ENCODE peak calls at places on chromosomes 4 and X, in four cellular contexts. I is SK-N-SH, J is K562, P is WTC11. H is an unnamed sample.

GRCh38 chr4:173379929-173380328 is 9.2 kb downstream of the SAP30 start:
- DNase-seq in I (no peak), J (no peak), P (no peak), H (no peak)

GRCh38 chr4:31125496-31125895 is 405.3 kb downstream of the PCDH7 start:
- DNase-seq in I (no peak), J (no peak), P (no peak), H (no peak)

GRCh38 chr4:109296545-109296944 is 5.9 kb downstream of the COL25A1 start:
- DNase-seq in I (no peak), J (no peak), P (no peak), H (no peak)

GRCh38 chr4:104615496-104615895 is 120.8 kb upstream of the CXXC4 start:
- DNase-seq in I (no peak), J (no peak), P (no peak), H (no peak)

GRCh38 chr4:83757121-83757621 is 221.3 kb downstream of the GPAT3 start:
- DNase-seq in I (no peak), J (peak; percentile 80), P (no peak), H (no peak)

GRCh38 chrX:129600981-129601424 is 53.8 kb downstream of the APLN start:
- DNase-seq in I (peak; percentile 51), J (peak; percentile 29), P (no peak), H (peak; percentile 4)

GRCh38 chrX:68808686-68809357 is 20.0 kb upstream of the EFNB1 start:
- DNase-seq in I (peak; percentile 17), J (peak; percentile 28), P (peak; percentile 21), H (no peak)

GRCh38 chr4:125140966-125141495 is 173.7 kb upstream of the FAT4 start:
- DNase-seq in I (peak; percentile 17), J (no peak), P (no peak), H (no peak)

GRCh38 chr4:158125325-158125724 is 47.5 kb downstream of the GASK1B start:
- DNase-seq in I (no peak), J (no peak), P (no peak), H (no peak)

GRCh38 chrX:107716045-107716684 is 59.4 kb downstream of the TSC22D3 start:
- DNase-seq in I (peak; percentile 89), J (no peak), P (peak; percentile 56), H (no peak)

GRCh38 chr4:139042981-139043460 is 27.4 kb downstream of the NOCT start:
- DNase-seq in I (no peak), J (no peak), P (no peak), H (no peak)

GRCh38 chr4:157992038-157992706 is 180.7 kb downstream of the GASK1B start:
- DNase-seq in I (peak; percentile 10), J (peak; percentile 10), P (no peak), H (peak; percentile 60)

GRCh38 chrX:65589304-65589703 is 54.7 kb upstream of the LAS1L start:
- DNase-seq in I (no peak), J (no peak), P (no peak), H (no peak)

GRCh38 chrX:13876652-13877051 is 59.8 kb upstream of the GPM6B start:
- DNase-seq in I (no peak), J (no peak), P (no peak), H (no peak)

GRCh38 chr4:15888515-15888914 is 50.0 kb downstream of the FGFBP1 start:
- DNase-seq in I (no peak), J (no peak), P (no peak), H (no peak)

GRCh38 chrX:121231566-121232358 is 184.4 kb downstream of the GLUD2 start:
- DNase-seq in I (no peak), J (no peak), P (no peak), H (no peak)

GRCh38 chr4:175986-176385 is 51.7 kb downstream of the ZNF718 start:
- DNase-seq in I (no peak), J (no peak), P (no peak), H (no peak)

GRCh38 chrX:24874604-24875247 is 141.0 kb downstream of the ARX start:
- DNase-seq in I (no peak), J (no peak), P (peak; percentile 22), H (no peak)

GRCh38 chrX:155048997-155049619 is 21.8 kb downstream of the CMC4 start:
- DNase-seq in I (peak; percentile 39), J (peak; percentile 58), P (peak; percentile 64), H (peak; percentile 35)

GRCh38 chrX:13598877-13599276 is 29.5 kb downstream of the EGFL6 start:
- DNase-seq in I (peak; percentile 15), J (peak; percentile 19), P (peak; percentile 11), H (no peak)

DNA sequence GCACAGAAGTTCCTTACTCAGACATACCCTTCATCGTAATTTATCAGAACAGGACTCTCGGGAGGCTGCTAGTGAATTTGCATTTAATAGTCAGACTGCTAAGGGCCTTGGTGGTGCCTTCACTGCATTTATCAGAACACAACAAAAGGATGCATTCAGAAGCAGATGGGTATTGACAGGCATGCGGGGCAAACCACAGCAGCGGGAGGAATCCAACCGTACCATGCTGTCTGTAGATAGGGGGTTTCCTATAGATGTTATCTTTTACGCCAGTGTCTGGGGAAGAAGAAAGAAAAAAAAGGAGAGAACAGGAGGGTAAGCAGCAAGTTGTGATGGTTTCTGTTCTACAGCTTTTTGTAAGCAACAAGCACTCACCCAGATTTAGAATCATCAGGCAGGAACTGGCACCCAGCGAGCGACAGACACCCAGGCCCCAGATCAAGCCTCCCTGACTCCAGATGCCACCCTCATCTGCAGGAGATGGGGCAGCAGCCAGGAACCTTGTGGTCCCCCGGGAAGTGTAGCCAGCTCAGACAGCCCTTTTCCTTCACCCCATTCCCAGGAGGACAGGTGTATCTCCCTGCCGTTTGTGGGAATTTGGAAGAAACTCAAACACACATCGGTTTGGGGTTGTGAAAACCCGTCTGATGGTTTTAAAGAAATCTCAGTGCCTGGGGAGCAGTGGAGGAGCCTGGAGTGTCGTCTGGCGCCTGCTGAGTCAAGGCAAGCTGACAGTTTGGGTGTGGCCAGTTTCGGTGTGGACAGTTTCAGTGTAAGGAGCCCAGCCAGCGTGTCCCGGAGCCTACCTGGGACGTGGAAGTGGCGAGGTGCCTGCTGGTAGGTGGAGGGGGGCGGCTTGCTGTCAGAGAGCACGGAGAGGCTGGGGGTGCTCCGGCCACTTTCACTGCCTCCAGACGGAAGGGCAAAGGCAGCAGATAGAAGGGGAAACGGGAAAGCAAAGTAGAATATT is 80.0 kb upstream of the AFAP1 start:
- DNase-seq in I (peak; percentile 64), J (no peak), P (no peak), H (no peak)
- TF ChIP-seq FOXJ3 in I (no peak), J (no peak), P (no peak), H (no peak)

GRCh38 chrX:110987292-110987691 is 108.7 kb upstream of the PAK3 start:
- DNase-seq in I (no peak), J (no peak), P (peak; percentile 24), H (no peak)

GRCh38 chrX:110983024-110983423 is 113.0 kb upstream of the PAK3 start:
- DNase-seq in I (no peak), J (no peak), P (no peak), H (no peak)

GRCh38 chrX:110989447-110989846 is 106.5 kb upstream of the PAK3 start:
- DNase-seq in I (no peak), J (no peak), P (no peak), H (no peak)

GRCh38 chrX:110989869-110990268 is 106.1 kb upstream of the PAK3 start:
- DNase-seq in I (no peak), J (no peak), P (no peak), H (no peak)

GRCh38 chrX:110985470-110985869 is 110.5 kb upstream of the PAK3 start:
- DNase-seq in I (no peak), J (no peak), P (no peak), H (no peak)
- TF ChIP-seq FOXJ3 in I (no peak), J (no peak), P (no peak), H (no peak)

DNA sequence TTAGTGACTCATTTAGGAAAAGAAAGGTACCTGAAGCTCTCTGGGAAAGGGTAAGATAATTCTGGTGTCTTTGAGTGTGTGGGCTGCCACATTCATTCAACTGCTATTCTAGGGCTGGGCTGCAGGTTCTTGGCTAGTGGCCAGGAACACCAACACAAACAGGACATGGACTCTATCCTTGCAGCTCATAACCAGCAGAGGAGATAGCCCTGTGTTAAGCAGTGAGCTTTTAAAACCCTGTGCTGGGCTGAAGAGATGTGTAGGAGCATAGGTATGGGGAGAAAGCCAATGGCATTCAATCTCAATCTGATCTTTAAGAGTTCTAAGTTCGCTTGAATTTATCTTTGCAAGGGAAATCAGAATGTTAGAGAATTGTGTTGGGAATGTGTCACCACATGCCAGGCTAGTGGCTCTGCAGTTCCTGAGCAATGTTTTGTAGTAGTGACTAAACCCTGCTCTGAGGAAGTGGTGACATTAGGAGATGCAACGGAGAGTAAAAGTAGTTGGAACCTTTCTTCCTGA is 39.2 kb downstream of the SGMS2 start:
- DNase-seq in I (no peak), J (peak; percentile 11), P (no peak), H (peak; percentile 52)
- TF ChIP-seq FOXJ3 in I (no peak), J (no peak), P (no peak), H (no peak)

DNA sequence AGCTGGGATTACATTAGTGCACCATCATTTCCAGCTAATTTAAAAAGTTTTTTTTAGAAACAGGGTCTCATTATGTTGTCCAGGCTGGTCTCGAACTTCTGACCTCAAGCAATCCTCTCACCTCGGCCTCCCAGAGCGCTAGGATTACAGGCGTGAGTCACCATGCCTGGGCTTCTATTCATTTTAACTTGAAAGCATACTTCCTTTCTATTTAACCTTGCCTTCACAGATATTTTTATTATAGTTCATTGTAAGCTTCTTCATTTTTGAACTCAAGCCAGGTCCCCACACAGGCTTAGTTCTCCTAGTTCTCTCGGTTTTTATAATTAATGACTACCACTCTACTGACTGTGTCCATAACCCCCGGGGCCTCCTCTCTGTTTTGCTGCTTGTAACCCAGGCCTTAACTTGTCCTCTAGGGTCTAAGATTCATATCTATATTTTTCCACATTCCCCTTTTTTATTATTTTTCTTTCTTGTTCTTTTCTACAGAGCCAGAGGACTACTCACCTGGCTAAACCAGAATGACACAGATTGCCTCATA is 50.7 kb downstream of the SNX12 start:
- DNase-seq in I (no peak), J (no peak), P (no peak), H (no peak)
- TF ChIP-seq FOXJ3 in I (no peak), J (no peak), P (no peak), H (no peak)

GRCh38 chr4:164621886-164622521 is 131.9 kb upstream of the SMIM31 start:
- DNase-seq in I (no peak), J (no peak), P (no peak), H (no peak)
- TF ChIP-seq FOXJ3 in I (no peak), J (no peak), P (no peak), H (no peak)

DNA sequence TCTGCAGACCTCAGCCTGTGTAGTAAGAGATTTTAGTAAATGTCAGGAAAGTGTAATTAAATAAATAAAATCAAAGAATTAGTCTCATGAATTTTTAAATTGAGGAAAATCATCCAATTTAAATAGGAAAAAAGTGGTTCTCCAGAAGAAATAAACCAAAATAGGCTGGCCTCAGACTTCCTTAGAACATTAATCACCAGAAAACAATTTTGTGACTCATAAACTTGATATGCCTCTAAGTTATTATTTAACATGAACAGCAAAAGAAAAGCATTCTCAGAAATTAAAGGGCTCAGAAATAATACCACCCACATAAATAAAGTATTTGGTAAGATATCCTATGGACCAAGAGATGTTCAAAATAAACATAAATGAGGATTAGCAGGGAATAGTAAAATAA is 14.3 kb downstream of the FAM47B start:
- DNase-seq in I (no peak), J (no peak), P (no peak), H (no peak)
- TF ChIP-seq FOXJ3 in I (no peak), J (no peak), P (no peak), H (no peak)

GRCh38 chr4:74202062-74202586 is 44.2 kb downstream of the MTHFD2L start:
- DNase-seq in I (no peak), J (no peak), P (no peak), H (peak; percentile 98)

GRCh38 chr4:74197123-74197522 is 39.2 kb downstream of the MTHFD2L start:
- DNase-seq in I (no peak), J (no peak), P (no peak), H (no peak)
- TF ChIP-seq FOXJ3 in I (no peak), J (no peak), P (no peak), H (no peak)

H was measured in HepG2.